ENCODE peak calls at places on chromosome 2, in eight cellular contexts. R, P, Y, G, L, W, S and V are unnamed samples.

GRCh38 chr2:238771193-238771592 is 76.7 kb upstream of the TWIST2 start:
- DNase-seq in L (no peak), G (no peak), W (no peak), P (no peak), Y (no peak), R (peak), S (peak), V (peak)

GRCh38 chr2:181462032-181462431 is 4.8 kb downstream of the ITGA4 start:
- DNase-seq in R (no peak), S (peak), Y (no peak), L (no peak), G (no peak), W (no peak), P (no peak), V (no peak)

GRCh38 chr2:62216616-62217015 is 20.7 kb downstream of the B3GNT2 start:
- DNase-seq in S (peak), P (peak), L (no peak), G (no peak), Y (no peak), R (no peak), W (no peak), V (peak)

GRCh38 chr2:190382851-190383250 is 25.3 kb upstream of the MFSD6 start:
- DNase-seq in G (peak), P (no peak), Y (peak), S (peak), W (peak), R (peak), L (peak), V (peak)

GRCh38 chr2:199875400-199875799 is 24.4 kb upstream of the FTCDNL1 start:
- DNase-seq in G (no peak), P (no peak), R (no peak), Y (no peak), S (no peak), L (no peak), W (no peak), V (peak)

GRCh38 chr2:42788478-42788793 is 3.9 kb downstream of the HAAO start:
- DNase-seq in L (no peak), R (no peak), S (no peak), Y (no peak), G (no peak), W (no peak), P (no peak), V (no peak)

GRCh38 chr2:141534671-141535359 is 596.0 kb downstream of the LRP1B start:
- DNase-seq in W (no peak), G (no peak), R (no peak), Y (no peak), P (no peak), L (no peak), S (no peak), V (peak)

GRCh38 chr2:43840961-43841360 is 2.2 kb downstream of the ABCG8 start:
- DNase-seq in S (no peak), W (no peak), L (peak), Y (no peak), P (no peak), G (no peak), R (no peak), V (no peak)

GRCh38 chr2:70851704-70852103 is 16.1 kb upstream of the CD207 start:
- DNase-seq in S (no peak), L (no peak), W (no peak), R (no peak), G (peak), Y (no peak), P (no peak), V (no peak)

GRCh38 chr2:74867841-74868658 is 34.1 kb downstream of the HK2 start:
- DNase-seq in Y (no peak), P (no peak), L (no peak), W (no peak), G (no peak), S (peak), R (no peak), V (peak)

GRCh38 chr2:11508279-11508678 is 25.6 kb upstream of the GREB1 start:
- DNase-seq in Y (no peak), P (no peak), S (no peak), G (no peak), L (no peak), R (peak), W (no peak), V (peak)

GRCh38 chr2:188079176-188079575 is 212.5 kb upstream of the GULP1 start:
- DNase-seq in W (no peak), L (no peak), R (peak), P (peak), S (peak), G (no peak), Y (no peak), V (peak)

GRCh38 chr2:237122214-237122666 is 36.6 kb downstream of the COPS8 start:
- DNase-seq in L (peak), S (peak), G (peak), P (peak), Y (peak), W (no peak), R (peak), V (peak)

GRCh38 chr2:174699993-174700766 is 64.1 kb downstream of the CHRNA1 start:
- DNase-seq in P (peak), W (peak), Y (peak), G (peak), R (peak), S (peak), L (peak), V (peak)

GRCh38 chr2:230980468-230980867 is 15.5 kb upstream of the SPATA3 start:
- DNase-seq in Y (no peak), S (no peak), P (no peak), W (no peak), G (no peak), R (no peak), L (no peak), V (no peak)

GRCh38 chr2:29050591-29050990 is 23.7 kb downstream of the PCARE start:
- DNase-seq in W (no peak), G (no peak), Y (no peak), P (no peak), L (no peak), S (no peak), R (no peak), V (no peak)

GRCh38 chr2:232321156-232321816 is 57.3 kb upstream of the ALPP start:
- DNase-seq in G (peak), L (no peak), R (no peak), W (no peak), P (no peak), S (no peak), Y (no peak), V (no peak)